ENCODE peak calls at places on chromosome 12, in eight cellular contexts. One of them, this sample, is unnamed.

GRCh38 chr12:56389215-56389850 is 26.7 kb upstream of the APOF start:
- DNase-seq in left ventricle myocardium inferior: no peak
- DNase-seq in effector memory CD8-positive, alpha-beta T cell: no peak
- DNase-seq in hepatocyte: no peak
- DNase-seq in Kasumi-1: no peak
- DNase-seq in SK-MEL-5: no peak
- DNase-seq in NCI-H1105 treated with DMSO at 0.1 percent for 48 hours: no peak
- DNase-seq in GM23338: no peak
- DNase-seq in this sample: no peak

GRCh38 chr12:94753071-94753779 is 102.9 kb upstream of the TMCC3 start:
- DNase-seq in left ventricle myocardium inferior: no peak
- DNase-seq in effector memory CD8-positive, alpha-beta T cell: no peak
- DNase-seq in hepatocyte: no peak
- DNase-seq in Kasumi-1: no peak
- DNase-seq in SK-MEL-5: no peak
- DNase-seq in NCI-H1105 treated with DMSO at 0.1 percent for 48 hours: no peak
- DNase-seq in GM23338: peak; percentile 26
- DNase-seq in this sample: peak; percentile 74

GRCh38 chr12:89335452-89336244 is 16.7 kb downstream of the DUSP6 start:
- DNase-seq in left ventricle myocardium inferior: no peak
- DNase-seq in effector memory CD8-positive, alpha-beta T cell: no peak
- DNase-seq in hepatocyte: no peak
- DNase-seq in Kasumi-1: no peak
- DNase-seq in SK-MEL-5: no peak
- DNase-seq in NCI-H1105 treated with DMSO at 0.1 percent for 48 hours: no peak
- DNase-seq in GM23338: no peak
- DNase-seq in this sample: no peak

GRCh38 chr12:68776976-68777610 is 30.9 kb upstream of the MDM2 start:
- DNase-seq in left ventricle myocardium inferior: no peak
- DNase-seq in effector memory CD8-positive, alpha-beta T cell: no peak
- DNase-seq in hepatocyte: no peak
- DNase-seq in Kasumi-1: no peak
- DNase-seq in SK-MEL-5: no peak
- DNase-seq in NCI-H1105 treated with DMSO at 0.1 percent for 48 hours: no peak
- DNase-seq in GM23338: no peak
- DNase-seq in this sample: no peak

GRCh38 chr12:12719496-12719895 is 2.3 kb downstream of the CDKN1B start:
- DNase-seq in left ventricle myocardium inferior: no peak
- DNase-seq in effector memory CD8-positive, alpha-beta T cell: no peak
- DNase-seq in hepatocyte: no peak
- DNase-seq in Kasumi-1: peak; percentile 16
- DNase-seq in SK-MEL-5: no peak
- DNase-seq in NCI-H1105 treated with DMSO at 0.1 percent for 48 hours: peak; percentile 29
- DNase-seq in GM23338: no peak
- DNase-seq in this sample: no peak

GRCh38 chr12:91493308-91493707 is 310.7 kb upstream of the DCN start:
- DNase-seq in left ventricle myocardium inferior: no peak
- DNase-seq in effector memory CD8-positive, alpha-beta T cell: no peak
- DNase-seq in hepatocyte: no peak
- DNase-seq in Kasumi-1: no peak
- DNase-seq in SK-MEL-5: no peak
- DNase-seq in NCI-H1105 treated with DMSO at 0.1 percent for 48 hours: no peak
- DNase-seq in GM23338: no peak
- DNase-seq in this sample: no peak

GRCh38 chr12:124949779-124950728 is 35.6 kb upstream of the UBC start:
- DNase-seq in left ventricle myocardium inferior: no peak
- DNase-seq in effector memory CD8-positive, alpha-beta T cell: no peak
- DNase-seq in hepatocyte: no peak
- DNase-seq in Kasumi-1: no peak
- DNase-seq in SK-MEL-5: no peak
- DNase-seq in NCI-H1105 treated with DMSO at 0.1 percent for 48 hours: no peak
- DNase-seq in GM23338: no peak
- DNase-seq in this sample: no peak

GRCh38 chr12:40622246-40622838 is 69.9 kb upstream of the CNTN1 start:
- DNase-seq in left ventricle myocardium inferior: no peak
- DNase-seq in effector memory CD8-positive, alpha-beta T cell: no peak
- DNase-seq in hepatocyte: peak; percentile 78
- DNase-seq in Kasumi-1: peak; percentile 57
- DNase-seq in SK-MEL-5: peak; percentile 76
- DNase-seq in NCI-H1105 treated with DMSO at 0.1 percent for 48 hours: peak; percentile 54
- DNase-seq in GM23338: peak; percentile 80
- DNase-seq in this sample: peak; percentile 76

GRCh38 chr12:93279849-93280412 is 97.8 kb upstream of the NUDT4 start:
- DNase-seq in left ventricle myocardium inferior: no peak
- DNase-seq in effector memory CD8-positive, alpha-beta T cell: no peak
- DNase-seq in hepatocyte: no peak
- DNase-seq in Kasumi-1: no peak
- DNase-seq in SK-MEL-5: no peak
- DNase-seq in NCI-H1105 treated with DMSO at 0.1 percent for 48 hours: peak; percentile 6
- DNase-seq in GM23338: no peak
- DNase-seq in this sample: no peak

GRCh38 chr12:86719381-86719780 is 463.2 kb upstream of the MGAT4C start:
- DNase-seq in left ventricle myocardium inferior: no peak
- DNase-seq in effector memory CD8-positive, alpha-beta T cell: no peak
- DNase-seq in hepatocyte: no peak
- DNase-seq in Kasumi-1: no peak
- DNase-seq in SK-MEL-5: no peak
- DNase-seq in NCI-H1105 treated with DMSO at 0.1 percent for 48 hours: no peak
- DNase-seq in GM23338: no peak
- DNase-seq in this sample: no peak

GRCh38 chr12:40248034-40248433 is 23.2 kb downstream of the LRRK2 start:
- DNase-seq in left ventricle myocardium inferior: no peak
- DNase-seq in effector memory CD8-positive, alpha-beta T cell: no peak
- DNase-seq in hepatocyte: no peak
- DNase-seq in Kasumi-1: no peak
- DNase-seq in SK-MEL-5: no peak
- DNase-seq in NCI-H1105 treated with DMSO at 0.1 percent for 48 hours: peak; percentile 48
- DNase-seq in GM23338: no peak
- DNase-seq in this sample: no peak

GRCh38 chr12:28550757-28551381 is 360.6 kb downstream of the CCDC91 start:
- DNase-seq in left ventricle myocardium inferior: no peak
- DNase-seq in effector memory CD8-positive, alpha-beta T cell: no peak
- DNase-seq in hepatocyte: no peak
- DNase-seq in Kasumi-1: no peak
- DNase-seq in SK-MEL-5: peak; percentile 14
- DNase-seq in NCI-H1105 treated with DMSO at 0.1 percent for 48 hours: no peak
- DNase-seq in GM23338: no peak
- DNase-seq in this sample: no peak

GRCh38 chr12:125143491-125143890 is 78.3 kb downstream of the AACS start:
- DNase-seq in left ventricle myocardium inferior: peak; percentile 78
- DNase-seq in effector memory CD8-positive, alpha-beta T cell: no peak
- DNase-seq in hepatocyte: no peak
- DNase-seq in Kasumi-1: no peak
- DNase-seq in SK-MEL-5: no peak
- DNase-seq in NCI-H1105 treated with DMSO at 0.1 percent for 48 hours: no peak
- DNase-seq in GM23338: no peak
- DNase-seq in this sample: peak; percentile 25

GRCh38 chr12:66941150-66941549 is 262.3 kb upstream of the GRIP1 start:
- DNase-seq in left ventricle myocardium inferior: no peak
- DNase-seq in effector memory CD8-positive, alpha-beta T cell: no peak
- DNase-seq in hepatocyte: no peak
- DNase-seq in Kasumi-1: no peak
- DNase-seq in SK-MEL-5: no peak
- DNase-seq in NCI-H1105 treated with DMSO at 0.1 percent for 48 hours: no peak
- DNase-seq in GM23338: no peak
- DNase-seq in this sample: no peak

GRCh38 chr12:114213055-114213561 is 192.8 kb downstream of the TBX5 start:
- DNase-seq in left ventricle myocardium inferior: peak; percentile 27
- DNase-seq in effector memory CD8-positive, alpha-beta T cell: no peak
- DNase-seq in hepatocyte: no peak
- DNase-seq in Kasumi-1: no peak
- DNase-seq in SK-MEL-5: no peak
- DNase-seq in NCI-H1105 treated with DMSO at 0.1 percent for 48 hours: no peak
- DNase-seq in GM23338: no peak
- DNase-seq in this sample: no peak

GRCh38 chr12:107091989-107092641 is 1.2 kb downstream of the CRY1 start:
- DNase-seq in left ventricle myocardium inferior: no peak
- DNase-seq in effector memory CD8-positive, alpha-beta T cell: peak; percentile 24
- DNase-seq in hepatocyte: peak; percentile 91
- DNase-seq in Kasumi-1: peak; percentile 94
- DNase-seq in SK-MEL-5: peak; percentile 97
- DNase-seq in NCI-H1105 treated with DMSO at 0.1 percent for 48 hours: peak; percentile 86
- DNase-seq in GM23338: peak; percentile 91
- DNase-seq in this sample: peak; percentile 93

GRCh38 chr12:1518486-1518762 is 76.0 kb downstream of the FBXL14 start:
- DNase-seq in left ventricle myocardium inferior: no peak
- DNase-seq in effector memory CD8-positive, alpha-beta T cell: no peak
- DNase-seq in hepatocyte: no peak
- DNase-seq in Kasumi-1: no peak
- DNase-seq in SK-MEL-5: no peak
- DNase-seq in NCI-H1105 treated with DMSO at 0.1 percent for 48 hours: no peak
- DNase-seq in GM23338: no peak
- DNase-seq in this sample: no peak

GRCh38 chr12:92078167-92079053 is 67.2 kb downstream of the BTG1 start:
- DNase-seq in left ventricle myocardium inferior: no peak
- DNase-seq in effector memory CD8-positive, alpha-beta T cell: no peak
- DNase-seq in hepatocyte: peak; percentile 53
- DNase-seq in Kasumi-1: no peak
- DNase-seq in SK-MEL-5: peak; percentile 49
- DNase-seq in NCI-H1105 treated with DMSO at 0.1 percent for 48 hours: no peak
- DNase-seq in GM23338: no peak
- DNase-seq in this sample: no peak

GRCh38 chr12:25130741-25131188 is 64.2 kb downstream of the DNAI7 start:
- DNase-seq in left ventricle myocardium inferior: no peak
- DNase-seq in effector memory CD8-positive, alpha-beta T cell: no peak
- DNase-seq in hepatocyte: peak; percentile 66
- DNase-seq in Kasumi-1: peak; percentile 69
- DNase-seq in SK-MEL-5: peak; percentile 69
- DNase-seq in NCI-H1105 treated with DMSO at 0.1 percent for 48 hours: peak; percentile 72
- DNase-seq in GM23338: peak; percentile 75
- DNase-seq in this sample: peak; percentile 62

GRCh38 chr12:124082012-124082411 is 109.0 kb downstream of the ZNF664 start:
- DNase-seq in left ventricle myocardium inferior: no peak
- DNase-seq in effector memory CD8-positive, alpha-beta T cell: no peak
- DNase-seq in hepatocyte: no peak
- DNase-seq in Kasumi-1: no peak
- DNase-seq in SK-MEL-5: no peak
- DNase-seq in NCI-H1105 treated with DMSO at 0.1 percent for 48 hours: no peak
- DNase-seq in GM23338: no peak
- DNase-seq in this sample: no peak

GRCh38 chr12:92649511-92650227 is 53.1 kb upstream of the PLEKHG7 start:
- DNase-seq in left ventricle myocardium inferior: no peak
- DNase-seq in effector memory CD8-positive, alpha-beta T cell: peak; percentile 59
- DNase-seq in hepatocyte: peak; percentile 80
- DNase-seq in Kasumi-1: peak; percentile 79
- DNase-seq in SK-MEL-5: peak; percentile 93
- DNase-seq in NCI-H1105 treated with DMSO at 0.1 percent for 48 hours: peak; percentile 55
- DNase-seq in GM23338: peak; percentile 87
- DNase-seq in this sample: peak; percentile 96

GRCh38 chr12:57452181-57452936 is 2.7 kb upstream of the INHBE start:
- DNase-seq in left ventricle myocardium inferior: peak; percentile 38
- DNase-seq in effector memory CD8-positive, alpha-beta T cell: no peak
- DNase-seq in hepatocyte: peak; percentile 88
- DNase-seq in Kasumi-1: no peak
- DNase-seq in SK-MEL-5: no peak
- DNase-seq in NCI-H1105 treated with DMSO at 0.1 percent for 48 hours: no peak
- DNase-seq in GM23338: peak; percentile 27
- DNase-seq in this sample: no peak

GRCh38 chr12:121400332-121401139 is 618 bp downstream of the RNF34 start:
- DNase-seq in left ventricle myocardium inferior: peak; percentile 25
- DNase-seq in effector memory CD8-positive, alpha-beta T cell: peak; percentile 30
- DNase-seq in hepatocyte: peak; percentile 61
- DNase-seq in Kasumi-1: peak; percentile 61
- DNase-seq in SK-MEL-5: peak; percentile 28
- DNase-seq in NCI-H1105 treated with DMSO at 0.1 percent for 48 hours: peak; percentile 16
- DNase-seq in GM23338: peak; percentile 66
- DNase-seq in this sample: peak; percentile 37

GRCh38 chr12:105729931-105730330 is 399.4 kb downstream of the C12orf75 start:
- DNase-seq in left ventricle myocardium inferior: no peak
- DNase-seq in effector memory CD8-positive, alpha-beta T cell: no peak
- DNase-seq in hepatocyte: no peak
- DNase-seq in Kasumi-1: no peak
- DNase-seq in SK-MEL-5: no peak
- DNase-seq in NCI-H1105 treated with DMSO at 0.1 percent for 48 hours: no peak
- DNase-seq in GM23338: no peak
- DNase-seq in this sample: no peak

GRCh38 chr12:104478396-104479140 is 21.8 kb downstream of the CHST11 start:
- DNase-seq in left ventricle myocardium inferior: no peak
- DNase-seq in effector memory CD8-positive, alpha-beta T cell: peak; percentile 37
- DNase-seq in hepatocyte: no peak
- DNase-seq in Kasumi-1: peak; percentile 98
- DNase-seq in SK-MEL-5: no peak
- DNase-seq in NCI-H1105 treated with DMSO at 0.1 percent for 48 hours: no peak
- DNase-seq in GM23338: no peak
- DNase-seq in this sample: no peak

GRCh38 chr12:91109148-91109564 is 2.1 kb downstream of the LUM start:
- DNase-seq in left ventricle myocardium inferior: peak; percentile 81
- DNase-seq in effector memory CD8-positive, alpha-beta T cell: no peak
- DNase-seq in hepatocyte: peak; percentile 84
- DNase-seq in Kasumi-1: peak; percentile 64
- DNase-seq in SK-MEL-5: peak; percentile 87
- DNase-seq in NCI-H1105 treated with DMSO at 0.1 percent for 48 hours: peak; percentile 28
- DNase-seq in GM23338: peak; percentile 78
- DNase-seq in this sample: peak; percentile 55

GRCh38 chr12:120740871-120741270 is 15.2 kb downstream of the ACADS start:
- DNase-seq in left ventricle myocardium inferior: no peak
- DNase-seq in effector memory CD8-positive, alpha-beta T cell: no peak
- DNase-seq in hepatocyte: no peak
- DNase-seq in Kasumi-1: no peak
- DNase-seq in SK-MEL-5: no peak
- DNase-seq in NCI-H1105 treated with DMSO at 0.1 percent for 48 hours: no peak
- DNase-seq in GM23338: no peak
- DNase-seq in this sample: no peak

GRCh38 chr12:116248433-116248832 is 29.1 kb downstream of the MED13L start:
- DNase-seq in left ventricle myocardium inferior: no peak
- DNase-seq in effector memory CD8-positive, alpha-beta T cell: no peak
- DNase-seq in hepatocyte: no peak
- DNase-seq in Kasumi-1: no peak
- DNase-seq in SK-MEL-5: no peak
- DNase-seq in NCI-H1105 treated with DMSO at 0.1 percent for 48 hours: no peak
- DNase-seq in GM23338: no peak
- DNase-seq in this sample: no peak

GRCh38 chr12:14450479-14450878 is 85.0 kb downstream of the ATF7IP start:
- DNase-seq in left ventricle myocardium inferior: no peak
- DNase-seq in effector memory CD8-positive, alpha-beta T cell: no peak
- DNase-seq in hepatocyte: no peak
- DNase-seq in Kasumi-1: no peak
- DNase-seq in SK-MEL-5: no peak
- DNase-seq in NCI-H1105 treated with DMSO at 0.1 percent for 48 hours: no peak
- DNase-seq in GM23338: no peak
- DNase-seq in this sample: no peak

GRCh38 chr12:120199595-120200306 is 1.2 kb downstream of the RPLP0 start:
- DNase-seq in left ventricle myocardium inferior: no peak
- DNase-seq in effector memory CD8-positive, alpha-beta T cell: no peak
- DNase-seq in hepatocyte: no peak
- DNase-seq in Kasumi-1: no peak
- DNase-seq in SK-MEL-5: no peak
- DNase-seq in NCI-H1105 treated with DMSO at 0.1 percent for 48 hours: no peak
- DNase-seq in GM23338: no peak
- DNase-seq in this sample: no peak

GRCh38 chr12:57756406-57757341 is 1.8 kb downstream of the MARCHF9 start:
- DNase-seq in left ventricle myocardium inferior: peak; percentile 37
- DNase-seq in effector memory CD8-positive, alpha-beta T cell: peak; percentile 59
- DNase-seq in hepatocyte: peak; percentile 75
- DNase-seq in Kasumi-1: peak; percentile 65
- DNase-seq in SK-MEL-5: peak; percentile 68
- DNase-seq in NCI-H1105 treated with DMSO at 0.1 percent for 48 hours: no peak
- DNase-seq in GM23338: peak; percentile 89
- DNase-seq in this sample: no peak

GRCh38 chr12:130137141-130138018 is 24.9 kb upstream of the FZD10 start:
- DNase-seq in left ventricle myocardium inferior: no peak
- DNase-seq in effector memory CD8-positive, alpha-beta T cell: no peak
- DNase-seq in hepatocyte: no peak
- DNase-seq in Kasumi-1: no peak
- DNase-seq in SK-MEL-5: no peak
- DNase-seq in NCI-H1105 treated with DMSO at 0.1 percent for 48 hours: peak; percentile 77
- DNase-seq in GM23338: peak; percentile 43
- DNase-seq in this sample: no peak

This sample was measured in cerebellar cortex.